ENCODE peak calls at places on chromosome 17, in four cellular contexts. One of them, this sample, is unnamed.

GRCh38 chr17:17536702-17537101 is 40.5 kb upstream of the RASD1 start:
- DNase-seq in tibial nerve: no peak
- DNase-seq in A549: no peak
- DNase-seq in suprapubic skin: no peak
- DNase-seq in this sample: no peak

GRCh38 chr17:45432405-45433113 is at the start of gene ARHGAP27:
- DNase-seq in tibial nerve: peak; percentile 24
- DNase-seq in A549: no peak
- DNase-seq in suprapubic skin: peak; percentile 84
- DNase-seq in this sample: no peak

GRCh38 chr17:21214777-21215541 is 998 bp upstream of the TMEM11 start:
- DNase-seq in tibial nerve: no peak
- DNase-seq in A549: no peak
- DNase-seq in suprapubic skin: no peak
- DNase-seq in this sample: no peak

GRCh38 chr17:50863221-50863843 is 2.8 kb downstream of the TOB1 start:
- DNase-seq in tibial nerve: no peak
- DNase-seq in A549: peak; percentile 81
- DNase-seq in suprapubic skin: no peak
- DNase-seq in this sample: no peak

GRCh38 chr17:17922198-17922901 is 49.9 kb downstream of the TOM1L2 start:
- DNase-seq in tibial nerve: no peak
- DNase-seq in A549: no peak
- DNase-seq in suprapubic skin: no peak
- DNase-seq in this sample: no peak

GRCh38 chr17:44793885-44794698 is 35.3 kb downstream of the ADAM11 start:
- DNase-seq in tibial nerve: no peak
- DNase-seq in A549: no peak
- DNase-seq in suprapubic skin: peak; percentile 13
- DNase-seq in this sample: no peak

GRCh38 chr17:2384439-2385127 is 16.3 kb downstream of the MNT start:
- DNase-seq in tibial nerve: no peak
- DNase-seq in A549: no peak
- DNase-seq in suprapubic skin: no peak
- DNase-seq in this sample: no peak

GRCh38 chr17:66115246-66115645 is 76.7 kb downstream of the CEP112 start:
- DNase-seq in tibial nerve: no peak
- DNase-seq in A549: no peak
- DNase-seq in suprapubic skin: no peak
- DNase-seq in this sample: no peak

GRCh38 chr17:80791758-80792284 is 199.8 kb upstream of the CHMP6 start:
- DNase-seq in tibial nerve: peak; percentile 40
- DNase-seq in A549: peak; percentile 96
- DNase-seq in suprapubic skin: peak; percentile 90
- DNase-seq in this sample: no peak

GRCh38 chr17:11712445-11712844 is 114.2 kb downstream of the DNAH9 start:
- DNase-seq in tibial nerve: no peak
- DNase-seq in A549: no peak
- DNase-seq in suprapubic skin: no peak
- DNase-seq in this sample: no peak

GRCh38 chr17:16343569-16343968 is 9.7 kb downstream of the CENPV start:
- DNase-seq in tibial nerve: no peak
- DNase-seq in A549: no peak
- DNase-seq in suprapubic skin: no peak
- DNase-seq in this sample: no peak

GRCh38 chr17:67594115-67594878 is 123.4 kb upstream of the NOL11 start:
- DNase-seq in tibial nerve: no peak
- DNase-seq in A549: no peak
- DNase-seq in suprapubic skin: no peak
- DNase-seq in this sample: no peak

GRCh38 chr17:82924214-82924613 is 84.4 kb upstream of the ZNF750 start:
- DNase-seq in tibial nerve: no peak
- DNase-seq in A549: no peak
- DNase-seq in suprapubic skin: peak; percentile 24
- DNase-seq in this sample: no peak

GRCh38 chr17:30363715-30364202 is 15.0 kb upstream of the CPD start:
- DNase-seq in tibial nerve: no peak
- DNase-seq in A549: no peak
- DNase-seq in suprapubic skin: no peak
- DNase-seq in this sample: peak; percentile 36

GRCh38 chr17:83012161-83012800 is 67.1 kb upstream of the METRNL start:
- DNase-seq in tibial nerve: no peak
- DNase-seq in A549: no peak
- DNase-seq in suprapubic skin: no peak
- DNase-seq in this sample: no peak

GRCh38 chr17:2042355-2042929 is 620 bp downstream of the OVCA2 start:
- DNase-seq in tibial nerve: no peak
- DNase-seq in A549: peak; percentile 61
- DNase-seq in suprapubic skin: peak; percentile 59
- DNase-seq in this sample: no peak

GRCh38 chr17:44765965-44766364 is 7.2 kb downstream of the ADAM11 start:
- DNase-seq in tibial nerve: no peak
- DNase-seq in A549: no peak
- DNase-seq in suprapubic skin: no peak
- DNase-seq in this sample: no peak

GRCh38 chr17:68460096-68460495 is 2.8 kb upstream of the WIPI1 start:
- DNase-seq in tibial nerve: no peak
- DNase-seq in A549: no peak
- DNase-seq in suprapubic skin: no peak
- DNase-seq in this sample: no peak

GRCh38 chr17:44221072-44221861 is 1.8 kb upstream of the UBTF start:
- DNase-seq in tibial nerve: peak; percentile 55
- DNase-seq in A549: peak; percentile 85
- DNase-seq in suprapubic skin: peak; percentile 89
- DNase-seq in this sample: peak; percentile 71

GRCh38 chr17:81252336-81253329 is 13.5 kb downstream of the NDUFAF8 start:
- DNase-seq in tibial nerve: no peak
- DNase-seq in A549: no peak
- DNase-seq in suprapubic skin: no peak
- DNase-seq in this sample: no peak

GRCh38 chr17:17491031-17491471 is 5.1 kb downstream of the RASD1 start:
- DNase-seq in tibial nerve: no peak
- DNase-seq in A549: no peak
- DNase-seq in suprapubic skin: no peak
- DNase-seq in this sample: no peak

DNA sequence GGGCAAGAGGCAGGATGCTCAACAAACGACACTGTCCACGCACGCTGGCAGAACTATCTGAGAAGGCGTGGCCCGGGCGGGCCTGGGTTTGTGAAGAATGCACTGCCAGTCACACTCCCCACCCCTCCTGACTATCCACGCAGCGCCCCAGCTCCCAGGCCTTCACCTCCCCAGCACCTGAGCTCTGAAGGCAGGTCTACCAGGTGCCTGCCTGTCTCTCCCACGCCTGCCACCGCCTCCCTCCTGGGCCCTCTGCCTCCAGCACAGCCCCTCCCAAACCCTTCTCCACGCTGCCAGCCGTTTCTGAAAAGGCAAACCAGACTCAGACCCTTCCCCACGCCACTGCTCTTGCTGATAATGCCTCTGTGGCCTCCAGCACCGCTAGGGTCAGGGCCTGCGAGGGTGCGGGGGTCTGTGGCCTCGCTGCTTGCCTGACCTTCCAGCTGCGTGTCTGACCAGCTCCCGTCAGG is 11.6 kb downstream of the MYBBP1A start:
- DNase-seq in tibial nerve: no peak
- DNase-seq in A549: no peak
- DNase-seq in suprapubic skin: no peak
- DNase-seq in this sample: no peak
- TF ChIP-seq POLR2A in tibial nerve: no peak
- TF ChIP-seq POLR2A in A549: no peak
- TF ChIP-seq POLR2A in suprapubic skin: no peak
- TF ChIP-seq POLR2A in this sample: no peak

GRCh38 chr17:75998327-75998795 is 2.3 kb upstream of the CDK3 start:
- DNase-seq in tibial nerve: no peak
- DNase-seq in A549: no peak
- DNase-seq in suprapubic skin: no peak
- DNase-seq in this sample: no peak

GRCh38 chr17:76000016-76000754 is 470 bp upstream of the CDK3 start:
- DNase-seq in tibial nerve: no peak
- DNase-seq in A549: peak; percentile 73
- DNase-seq in suprapubic skin: no peak
- DNase-seq in this sample: peak; percentile 85

GRCh38 chr17:75995385-75995925 is 5.2 kb upstream of the CDK3 start:
- DNase-seq in tibial nerve: no peak
- DNase-seq in A549: no peak
- DNase-seq in suprapubic skin: no peak
- DNase-seq in this sample: no peak

GRCh38 chr17:75994802-75995350 is 5.8 kb upstream of the CDK3 start:
- DNase-seq in tibial nerve: no peak
- DNase-seq in A549: no peak
- DNase-seq in suprapubic skin: no peak
- DNase-seq in this sample: no peak

GRCh38 chr17:75996665-75997590 is 3.7 kb upstream of the CDK3 start:
- DNase-seq in tibial nerve: no peak
- DNase-seq in A549: no peak
- DNase-seq in suprapubic skin: no peak
- DNase-seq in this sample: no peak
- TF ChIP-seq POLR2A in tibial nerve: no peak
- TF ChIP-seq POLR2A in A549: no peak
- TF ChIP-seq POLR2A in suprapubic skin: no peak
- TF ChIP-seq POLR2A in this sample: peak; percentile 58

DNA sequence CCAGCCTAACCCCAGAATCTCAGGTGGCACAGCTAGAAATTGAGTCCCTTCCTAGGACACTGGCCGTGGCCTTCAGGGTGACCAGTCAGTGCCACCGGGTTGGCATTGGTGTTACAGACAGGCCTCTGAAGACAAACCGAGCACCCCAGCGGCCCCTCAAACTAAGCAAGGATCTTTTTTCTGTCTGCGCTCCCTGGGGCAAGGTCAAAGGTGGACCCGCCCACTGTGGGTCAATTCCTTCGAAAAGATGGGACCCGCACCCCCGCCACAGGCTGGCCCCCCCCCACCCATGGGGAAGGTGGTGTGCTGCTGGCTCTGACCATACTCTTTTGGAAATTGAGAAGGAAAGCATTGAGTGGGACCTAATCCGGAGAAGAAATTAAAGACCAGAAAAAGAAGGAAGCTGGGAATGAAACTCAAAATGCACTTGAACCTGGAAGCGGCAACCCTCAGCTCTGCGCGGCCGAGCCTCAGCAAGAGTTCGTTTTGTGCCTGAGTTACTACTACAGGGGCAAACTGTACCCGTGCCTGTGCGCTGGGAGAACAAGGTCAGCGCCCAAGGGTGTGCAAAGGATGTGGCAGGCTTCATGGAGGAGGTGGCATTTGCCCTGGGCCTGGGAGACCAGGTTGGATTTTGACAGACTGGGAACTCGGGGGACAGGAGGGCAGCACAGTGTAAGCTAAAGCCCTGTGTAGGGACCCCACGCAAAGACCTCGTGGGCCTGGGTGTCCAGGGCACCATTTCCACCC is 20.4 kb downstream of the TMC6 start:
- DNase-seq in tibial nerve: no peak
- DNase-seq in A549: no peak
- DNase-seq in suprapubic skin: no peak
- DNase-seq in this sample: no peak
- TF ChIP-seq POLR2A in tibial nerve: no peak
- TF ChIP-seq POLR2A in A549: no peak
- TF ChIP-seq POLR2A in suprapubic skin: no peak
- TF ChIP-seq POLR2A in this sample: no peak

GRCh38 chr17:76501827-76502307 is 644 bp upstream of the RHBDF2 start:
- DNase-seq in tibial nerve: no peak
- DNase-seq in A549: no peak
- DNase-seq in suprapubic skin: no peak
- DNase-seq in this sample: no peak
- TF ChIP-seq POLR2A in tibial nerve: no peak
- TF ChIP-seq POLR2A in A549: no peak
- TF ChIP-seq POLR2A in suprapubic skin: no peak
- TF ChIP-seq POLR2A in this sample: no peak

DNA sequence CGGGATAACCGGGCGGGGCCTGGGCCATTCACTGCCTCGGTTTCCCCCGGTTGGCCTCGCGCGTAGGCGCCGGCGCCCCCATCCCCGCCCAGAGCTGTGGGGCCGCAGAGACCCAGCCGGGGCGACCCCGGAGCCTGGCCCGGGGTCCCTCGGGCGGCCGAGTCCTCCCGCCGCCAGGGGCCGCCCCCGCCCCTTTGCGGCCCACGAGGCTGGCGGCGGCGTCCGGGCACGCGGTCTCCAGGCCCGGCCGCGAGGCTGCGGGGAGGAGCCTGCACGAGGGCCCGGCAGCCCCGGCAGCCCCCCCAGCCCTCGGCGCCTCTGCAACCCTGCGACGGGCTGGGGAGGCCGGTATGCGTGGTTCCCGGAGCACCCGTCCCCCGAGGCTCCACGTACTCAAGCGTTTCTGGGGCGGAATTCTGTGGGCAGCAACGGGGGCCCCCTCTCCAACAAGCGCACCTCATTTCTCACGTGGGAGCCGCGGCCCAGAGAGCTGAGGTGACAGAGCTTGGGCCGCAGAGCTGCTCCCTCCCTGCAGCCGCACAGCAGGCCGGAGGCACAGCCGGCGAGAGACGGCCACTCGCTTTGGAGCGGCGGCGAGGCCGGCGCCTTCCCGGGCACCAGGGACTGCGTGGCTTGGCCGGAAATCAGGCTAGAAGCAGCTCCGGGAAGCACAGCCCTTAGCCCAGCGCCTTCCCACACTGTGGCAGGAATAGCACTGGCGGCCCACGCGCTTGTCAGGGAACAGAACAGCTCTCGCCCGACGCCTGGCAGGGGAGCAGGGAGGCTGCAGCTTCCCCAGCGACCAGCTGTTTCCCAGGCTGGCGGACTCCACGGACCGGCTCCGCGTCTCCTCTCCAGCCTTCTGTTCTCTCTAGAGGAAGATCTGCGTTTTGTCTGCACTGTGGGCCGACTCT is 860 bp upstream of the LIMD2 start:
- DNase-seq in tibial nerve: no peak
- DNase-seq in A549: no peak
- DNase-seq in suprapubic skin: peak; percentile 74
- DNase-seq in this sample: peak; percentile 68
- TF ChIP-seq POLR2A in tibial nerve: no peak
- TF ChIP-seq POLR2A in A549: no peak
- TF ChIP-seq POLR2A in suprapubic skin: no peak
- TF ChIP-seq POLR2A in this sample: peak; percentile 51